ENCODE peak calls at places on chromosomes 6 and 20, in eight cellular contexts. N is HCT116, T is HFFc6, W is fibroblast of mammary gland, S is A549, O is spleen, V is prostate gland, M is AG09309. R is an unnamed sample.

GRCh38 chr6:20906938-20907337 is 372.7 kb downstream of the CDKAL1 start:
- DNase-seq in W (peak; percentile 96), T (no peak), M (peak; percentile 57), S (peak; percentile 7), N (no peak), O (no peak), V (no peak), R (no peak)

GRCh38 chr6:148776321-148776966 is 29.6 kb downstream of the UST start:
- DNase-seq in T (peak; percentile 68), V (no peak), S (no peak), O (no peak), W (peak; percentile 92), N (no peak), M (peak; percentile 61), R (no peak)

GRCh38 chr20:38633577-38634093 is 32.0 kb downstream of the ARHGAP40 start:
- DNase-seq in N (peak; percentile 44), V (peak; percentile 20), O (peak; percentile 79), S (peak; percentile 54), M (no peak), W (peak; percentile 49), T (peak; percentile 45), R (peak; percentile 84)

GRCh38 chr6:140082867-140083297 is 708.4 kb upstream of the CITED2 start:
- DNase-seq in T (peak; percentile 34), O (no peak), W (peak; percentile 90), N (no peak), S (no peak), M (no peak), V (peak; percentile 30), R (no peak)

GRCh38 chr20:24166127-24166389 is 177.5 kb upstream of the GGTLC1 start:
- DNase-seq in W (no peak), T (no peak), N (no peak), S (no peak), V (no peak), O (no peak), M (no peak), R (no peak)

GRCh38 chr6:41336824-41337223 is 1.4 kb downstream of the NCR2 start:
- DNase-seq in S (no peak), W (no peak), T (no peak), N (no peak), M (no peak), O (no peak), V (no peak), R (no peak)

GRCh38 chr6:170129691-170130171 is 161.1 kb downstream of the DLL1 start:
- DNase-seq in M (no peak), O (peak; percentile 80), V (no peak), S (no peak), W (no peak), T (no peak), N (no peak), R (peak; percentile 70)

GRCh38 chr20:23257106-23257761 is 93.4 kb upstream of the NXT1 start:
- DNase-seq in O (no peak), S (no peak), V (no peak), W (peak; percentile 9), N (no peak), T (no peak), M (no peak), R (no peak)

GRCh38 chr6:4615891-4616290 is 160.3 kb upstream of the CDYL start:
- DNase-seq in T (no peak), W (peak; percentile 91), M (no peak), O (no peak), S (no peak), N (no peak), V (no peak), R (no peak)

GRCh38 chr20:41141153-41141815 is 3.9 kb downstream of the PLCG1 start:
- DNase-seq in O (no peak), W (peak; percentile 43), M (no peak), N (no peak), T (no peak), S (no peak), V (no peak), R (no peak)

GRCh38 chr6:31821301-31822037 is 6.1 kb upstream of the HSPA1B start:
- DNase-seq in O (peak; percentile 92), S (peak; percentile 71), T (no peak), N (no peak), M (no peak), W (peak; percentile 41), V (peak; percentile 59), R (peak; percentile 94)

GRCh38 chr6:111487656-111488055 is 4.6 kb upstream of the REV3L start:
- DNase-seq in W (peak; percentile 86), O (no peak), T (peak; percentile 65), M (peak; percentile 67), V (no peak), N (no peak), S (no peak), R (no peak)

GRCh38 chr6:18264338-18265098 is at the start of gene DEK:
- DNase-seq in S (peak; percentile 84), W (peak; percentile 76), N (peak; percentile 58), M (no peak), V (peak; percentile 85), O (peak; percentile 94), T (peak; percentile 78), R (peak; percentile 72)

GRCh38 chr6:163651910-163652309 is 237.4 kb downstream of the QKI start:
- DNase-seq in V (no peak), N (no peak), S (no peak), W (peak; percentile 65), O (no peak), T (no peak), M (no peak), R (no peak)

GRCh38 chr20:50528804-50529351 is 18.7 kb downstream of the PTPN1 start:
- DNase-seq in W (peak; percentile 40), S (no peak), V (no peak), N (no peak), T (no peak), O (no peak), M (no peak), R (no peak)

GRCh38 chr6:32085759-32086458 is 23.2 kb downstream of the TNXB start:
- DNase-seq in M (no peak), T (no peak), W (no peak), S (no peak), N (no peak), V (no peak), O (peak; percentile 29), R (no peak)

GRCh38 chr20:14434379-14435136 is 97.1 kb upstream of the FLRT3 start:
- DNase-seq in V (no peak), O (no peak), T (no peak), N (no peak), M (peak; percentile 4), W (peak; percentile 65), S (peak; percentile 19), R (no peak)

GRCh38 chr6:52503853-52504777 is 72.7 kb downstream of the TRAM2 start:
- DNase-seq in O (peak; percentile 85), W (peak; percentile 92), T (peak; percentile 64), N (peak; percentile 94), S (peak; percentile 97), M (no peak), V (peak; percentile 96), R (peak; percentile 99)

GRCh38 chr6:11050735-11051134 is 6.6 kb upstream of the ELOVL2 start:
- DNase-seq in T (peak; percentile 57), V (no peak), N (no peak), O (no peak), W (peak; percentile 33), S (peak; percentile 29), M (no peak), R (no peak)

GRCh38 chr20:1033751-1034419 is 31.8 kb upstream of the RSPO4 start:
- DNase-seq in W (no peak), O (no peak), M (no peak), T (no peak), V (no peak), S (no peak), N (no peak), R (no peak)

GRCh38 chr6:15602144-15602543 is 60.7 kb downstream of the DTNBP1 start:
- DNase-seq in T (no peak), O (no peak), M (no peak), V (no peak), W (no peak), N (no peak), S (no peak), R (no peak)

GRCh38 chr6:15351631-15352030 is 105.8 kb downstream of the JARID2 start:
- DNase-seq in N (no peak), S (peak; percentile 15), V (no peak), T (peak; percentile 81), M (peak; percentile 80), O (no peak), W (peak; percentile 96), R (no peak)

GRCh38 chr6:166275714-166276166 is 32.5 kb downstream of the PRR18 start:
- DNase-seq in O (peak; percentile 96), T (peak; percentile 10), V (peak; percentile 33), N (no peak), M (no peak), S (peak; percentile 40), W (peak; percentile 29), R (peak; percentile 89)
- TF ChIP-seq CTCF in O (peak; percentile 89), T (peak; percentile 93), V (peak; percentile 92), N (peak; percentile 99), M (peak; percentile 93), S (peak; percentile 94), W (peak; percentile 73), R (peak; percentile 93)

DNA sequence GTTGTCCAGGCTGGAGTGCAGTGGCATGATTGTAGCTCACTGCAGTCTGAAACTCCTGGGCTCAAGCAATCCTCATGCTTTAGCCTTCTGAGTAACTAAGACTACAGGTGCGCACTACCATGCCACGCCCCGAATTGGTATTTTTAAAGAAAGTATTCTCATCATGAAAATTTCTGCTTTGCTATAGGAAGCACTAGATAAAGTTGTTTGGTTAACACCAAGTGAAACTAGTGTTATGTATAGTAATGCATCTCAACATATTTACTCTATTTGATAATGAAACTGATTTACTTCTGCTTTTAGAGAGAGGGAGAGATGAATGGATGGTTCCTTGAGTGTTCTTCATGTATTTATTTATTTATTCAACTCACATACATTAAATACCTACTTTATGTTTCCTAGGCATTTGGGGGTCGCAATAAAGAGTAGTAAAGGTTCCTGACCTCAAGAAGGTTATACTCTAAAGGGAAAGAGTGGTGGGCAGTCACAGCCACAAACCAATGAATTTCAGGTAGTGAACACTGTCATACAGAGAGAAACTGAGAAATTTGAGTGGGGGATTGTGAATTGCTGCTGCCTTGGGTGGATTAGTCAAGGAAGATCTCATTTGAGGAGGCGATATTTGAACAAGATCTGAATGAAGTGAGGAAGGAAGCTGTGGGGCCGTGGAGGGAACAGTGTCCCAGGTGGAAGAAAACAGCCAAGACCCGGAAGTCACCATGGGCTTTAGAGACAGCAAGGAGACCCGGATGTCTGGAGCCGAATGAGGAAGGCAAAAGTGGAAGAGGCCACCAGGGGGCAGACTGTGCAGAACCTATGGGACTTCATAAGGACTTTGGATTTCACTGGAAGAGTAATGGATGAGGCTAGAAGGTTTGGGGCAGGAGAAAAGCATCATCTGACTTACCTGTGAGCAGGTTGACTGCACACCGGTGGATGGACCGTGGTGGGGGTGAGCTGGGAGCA is 185.6 kb downstream of the TSHZ2 start:
- DNase-seq in T (peak; percentile 8), W (peak; percentile 61), V (no peak), N (peak; percentile 72), S (peak; percentile 77), O (peak; percentile 72), M (peak; percentile 10), R (peak; percentile 75)
- TF ChIP-seq CTCF in T (peak; percentile 75), W (peak; percentile 66), V (peak; percentile 17), N (peak; percentile 80), S (peak; percentile 15), O (peak; percentile 5), M (peak; percentile 72), R (peak; percentile 71)

GRCh38 chr6:100464162-100464851 is 414 bp downstream of the SIM1 start:
- DNase-seq in W (no peak), N (no peak), M (no peak), O (no peak), T (no peak), S (no peak), V (no peak), R (no peak)
- TF ChIP-seq CTCF in W (no peak), N (no peak), M (no peak), O (no peak), T (no peak), S (no peak), V (no peak), R (no peak)

GRCh38 chr20:62804021-62804631 is 509 bp upstream of the OGFR start:
- DNase-seq in O (peak; percentile 89), M (no peak), T (no peak), W (no peak), N (no peak), S (no peak), V (no peak), R (no peak)
- TF ChIP-seq CTCF in O (no peak), M (peak; percentile 19), T (no peak), W (peak; percentile 2), N (no peak), S (no peak), V (no peak), R (no peak)

R was measured in Calu3.